ENCODE peak calls at places on chromosomes 4 and X, in five cellular contexts. E is CD8-positive, alpha-beta T cell; F is breast epithelium; H is adrenal gland; N is ovary. W is an unnamed sample.

GRCh38 chr4:86218721-86219481 is 141.0 kb downstream of the MAPK10 start:
- DNase-seq in E (no peak), N (no peak), F (no peak), H (no peak), W (no peak)

GRCh38 chr4:72468904-72469502 is 100.0 kb downstream of the ADAMTS3 start:
- DNase-seq in E (no peak), H (no peak), N (no peak), F (no peak), W (no peak)

GRCh38 chrX:71622347-71623104 is 4.2 kb upstream of the CXCR3 start:
- DNase-seq in E (peak), N (peak), H (peak), F (peak), W (peak)

GRCh38 chrX:50081282-50081955 is 119.4 kb downstream of the AKAP4 start:
- DNase-seq in F (no peak), E (no peak), H (peak), N (peak), W (peak)

GRCh38 chr4:169009281-169010124 is 552 bp downstream of the CBR4 start:
- DNase-seq in N (peak), H (peak), E (peak), F (peak), W (peak)

GRCh38 chr4:1985287-1985686 is 23.5 kb downstream of the NELFA start:
- DNase-seq in H (no peak), N (no peak), E (no peak), F (no peak), W (no peak)

GRCh38 chr4:2535386-2536192 is 858 bp upstream of the FAM193A start:
- DNase-seq in E (peak), F (peak), N (peak), H (peak), W (peak)

GRCh38 chr4:104907991-104908390 is 238.7 kb upstream of the TET2 start:
- DNase-seq in H (no peak), F (no peak), E (no peak), N (no peak), W (no peak)

GRCh38 chr4:42560465-42560864 is 96.4 kb downstream of the ATP8A1 start:
- DNase-seq in N (no peak), E (no peak), F (no peak), H (no peak), W (no peak)

GRCh38 chr4:5812506-5813229 is 80.2 kb downstream of the CRMP1 start:
- DNase-seq in E (no peak), H (peak), F (no peak), N (no peak), W (peak)

GRCh38 chr4:78336093-78336943 is 215.3 kb upstream of the ANXA3 start:
- DNase-seq in F (no peak), E (no peak), N (no peak), H (peak), W (no peak)

GRCh38 chrX:108299101-108299591 is 139.1 kb downstream of the COL4A6 start:
- DNase-seq in H (no peak), E (no peak), N (no peak), F (no peak), W (no peak)

GRCh38 chrX:120029354-120029753 is 48.1 kb downstream of the RHOXF2B start:
- DNase-seq in N (no peak), H (no peak), F (no peak), E (no peak), W (no peak)

GRCh38 chrX:386768-387575 is at the start of gene PPP2R3B:
- DNase-seq in H (peak), N (peak), F (peak), E (peak), W (peak)

GRCh38 chrX:72003811-72004750 is 93.4 kb downstream of the NHSL2 start:
- DNase-seq in F (peak), H (no peak), N (peak), E (no peak), W (no peak)

GRCh38 chr4:80202784-80203553 is 5.7 kb downstream of the PRDM8 start:
- DNase-seq in H (no peak), N (peak), F (no peak), E (peak), W (no peak)

GRCh38 chr4:3243066-3243775 is 5.7 kb upstream of the MSANTD1 start:
- DNase-seq in N (no peak), H (no peak), F (no peak), E (no peak), W (no peak)

GRCh38 chr4:172726001-172726423 is 442.6 kb upstream of the GALNT7 start:
- DNase-seq in N (no peak), F (no peak), E (no peak), H (no peak), W (peak)

GRCh38 chr4:65552071-65552470 is 118.2 kb downstream of the EPHA5 start:
- DNase-seq in F (no peak), H (no peak), E (no peak), N (no peak), W (no peak)

GRCh38 chr4:111283066-111283677 is 660.3 kb upstream of the PITX2 start:
- DNase-seq in N (no peak), H (peak), E (no peak), F (peak), W (peak)

GRCh38 chr4:184384810-184385557 is 89.4 kb downstream of the IRF2 start:
- DNase-seq in E (no peak), H (no peak), F (no peak), N (no peak), W (no peak)

GRCh38 chr4:98113005-98113404 is 30.3 kb downstream of the STPG2 start:
- DNase-seq in E (no peak), F (no peak), N (peak), H (no peak), W (no peak)

GRCh38 chrX:119187298-119187697 is 48.8 kb upstream of the PGRMC1 start:
- DNase-seq in H (no peak), E (no peak), F (no peak), N (no peak), W (no peak)

GRCh38 chr4:879730-880079 is 52.4 kb downstream of the GAK start:
- DNase-seq in E (peak), N (no peak), F (no peak), H (no peak), W (no peak)

GRCh38 chr4:184313710-184314659 is 96.3 kb upstream of the ENPP6 start:
- DNase-seq in H (peak), E (no peak), F (no peak), N (no peak), W (peak)

GRCh38 chr4:30716158-30716557 is 4.0 kb upstream of the PCDH7 start:
- DNase-seq in E (no peak), N (no peak), F (no peak), H (no peak), W (no peak)

GRCh38 chr4:9919047-9919446 is 102.2 kb downstream of the SLC2A9 start:
- DNase-seq in F (no peak), E (no peak), H (no peak), N (no peak), W (no peak)

GRCh38 chr4:10629394-10629793 is 55.2 kb downstream of the CLNK start:
- DNase-seq in H (no peak), N (no peak), F (no peak), E (no peak), W (no peak)

GRCh38 chrX:148522006-148522405 is 21.6 kb downstream of the AFF2 start:
- DNase-seq in N (no peak), F (no peak), E (no peak), H (no peak), W (no peak)

GRCh38 chr4:165944900-165945299 is 71.9 kb downstream of the TLL1 start:
- DNase-seq in H (no peak), N (no peak), F (no peak), E (no peak), W (no peak)

DNA sequence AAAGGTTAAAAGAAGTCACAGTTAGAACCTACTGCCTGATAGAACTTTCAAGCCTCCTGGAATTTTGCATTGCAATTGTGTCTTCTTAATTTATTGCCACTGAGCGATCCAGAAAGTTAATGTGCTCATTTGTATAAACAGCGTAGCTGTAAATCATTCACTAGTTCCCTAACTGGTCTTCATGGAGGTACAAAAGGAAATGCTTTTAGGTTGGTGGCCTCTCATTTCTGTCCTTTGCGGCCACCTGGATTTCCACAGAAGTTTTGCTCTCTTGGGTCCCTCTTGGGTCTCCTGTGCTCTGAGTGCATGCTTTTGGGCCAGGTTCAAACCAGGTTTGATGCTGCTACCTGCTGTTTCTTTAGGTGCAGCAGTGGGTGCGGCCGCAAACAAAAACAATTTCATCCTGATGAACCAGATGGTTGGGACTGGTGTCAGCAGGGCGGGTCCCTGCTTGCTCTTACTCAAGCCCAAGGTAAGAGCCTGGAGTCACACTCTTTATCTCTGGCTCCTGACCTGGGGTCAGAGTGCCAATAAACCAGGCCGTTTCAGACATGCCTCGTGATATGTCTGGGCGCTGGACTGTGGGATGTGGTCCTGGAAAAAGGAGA is 270.0 kb downstream of the PTTG2 start:
- DNase-seq in N (no peak), E (no peak), F (no peak), H (no peak), W (peak)
- H3K27ac ChIP-seq in N (no peak), E (no peak), F (no peak), H (no peak), W (peak)

GRCh38 chr4:29052266-29052665 is 1667.9 kb upstream of the PCDH7 start:
- DNase-seq in N (no peak), F (no peak), E (no peak), H (no peak), W (no peak)
- TF ChIP-seq CTCF in N (no peak), F (no peak), E (no peak), H (no peak), W (no peak)

DNA sequence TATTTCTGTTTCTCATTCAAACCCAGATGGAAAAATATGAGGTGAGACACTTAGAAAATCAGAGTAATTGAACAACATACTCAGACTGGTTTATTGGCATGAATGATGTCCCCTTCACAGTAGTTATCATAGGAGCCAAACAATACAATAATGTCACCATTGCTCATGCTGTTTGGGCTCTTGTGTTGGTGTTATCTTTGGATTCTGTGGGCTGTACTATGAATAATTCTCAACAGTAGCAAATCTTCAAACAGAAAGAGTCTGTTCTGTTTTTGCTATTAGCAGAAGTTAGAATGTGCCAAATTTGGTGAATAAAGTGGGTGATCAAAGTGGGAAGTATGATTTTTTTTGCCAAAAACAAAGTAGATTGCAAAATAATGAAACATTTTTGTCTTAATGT is 58.2 kb downstream of the GRID2 start:
- DNase-seq in N (no peak), H (no peak), F (no peak), E (no peak), W (no peak)
- H3K27ac ChIP-seq in N (no peak), H (no peak), F (no peak), E (no peak), W (no peak)

GRCh38 chr4:140743194-140743931 is 12.8 kb downstream of the TBC1D9 start:
- DNase-seq in N (no peak), E (no peak), H (no peak), F (peak), W (no peak)
- TF ChIP-seq CTCF in N (no peak), E (no peak), H (no peak), F (no peak), W (peak)

DNA sequence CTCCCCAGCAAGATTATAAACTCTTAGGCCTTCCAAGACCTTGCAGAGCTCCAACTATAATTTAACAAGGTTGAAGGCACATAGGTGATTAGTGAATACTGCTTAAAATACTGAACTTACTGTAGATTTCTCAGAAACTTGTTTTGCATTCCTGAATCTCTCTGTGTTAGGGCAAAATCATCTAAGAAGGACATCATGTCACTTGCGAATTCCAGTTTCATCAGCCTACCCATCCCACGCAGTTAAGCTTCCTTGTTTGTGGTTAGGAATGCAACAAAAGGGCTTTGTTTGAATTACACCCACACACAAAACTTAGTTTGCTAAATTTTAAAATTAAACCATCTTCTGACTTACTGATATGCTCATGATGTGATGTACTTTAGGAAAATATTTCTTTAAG is 174.0 kb downstream of the SOWAHB start:
- DNase-seq in E (no peak), H (no peak), N (no peak), F (peak), W (no peak)
- H3K27ac ChIP-seq in E (no peak), H (no peak), N (no peak), F (peak), W (no peak)

GRCh38 chr4:52861879-52862604 is at the start of gene RASL11B:
- DNase-seq in H (peak), F (peak), N (peak), E (peak), W (peak)
- TF ChIP-seq CTCF in H (no peak), F (peak), N (peak), E (peak), W (no peak)

GRCh38 chr4:182715548-182715947 is 201.6 kb downstream of the DCTD start:
- DNase-seq in F (no peak), N (no peak), H (no peak), E (no peak), W (no peak)

GRCh38 chr4:182705389-182705788 is 211.8 kb downstream of the DCTD start:
- DNase-seq in N (no peak), H (no peak), F (no peak), E (no peak), W (no peak)

GRCh38 chr4:182716207-182716606 is 201.0 kb downstream of the DCTD start:
- DNase-seq in F (no peak), E (no peak), H (no peak), N (no peak), W (no peak)

DNA sequence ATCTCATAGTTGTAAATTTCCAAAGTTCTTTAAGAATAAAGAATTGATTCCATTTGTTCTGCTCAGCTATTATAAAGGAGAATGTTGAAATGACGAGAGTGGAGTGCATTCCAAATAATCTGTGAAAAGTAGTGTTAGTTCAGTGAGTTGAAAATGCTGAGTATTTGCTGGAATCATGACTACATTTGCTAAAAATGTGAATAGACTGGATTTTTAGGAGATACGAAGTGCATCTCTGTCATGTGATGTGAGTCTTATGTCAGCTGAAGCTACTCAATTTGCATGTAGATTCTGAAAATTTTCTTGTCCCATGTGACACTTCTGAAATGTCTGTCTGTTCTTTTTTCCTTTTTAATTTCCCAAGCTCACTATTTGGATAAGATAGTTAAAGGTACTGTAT is 206.0 kb downstream of the DCTD start:
- DNase-seq in H (no peak), N (no peak), E (no peak), F (no peak), W (no peak)
- H3K27ac ChIP-seq in H (no peak), N (no peak), E (no peak), F (no peak), W (no peak)

DNA sequence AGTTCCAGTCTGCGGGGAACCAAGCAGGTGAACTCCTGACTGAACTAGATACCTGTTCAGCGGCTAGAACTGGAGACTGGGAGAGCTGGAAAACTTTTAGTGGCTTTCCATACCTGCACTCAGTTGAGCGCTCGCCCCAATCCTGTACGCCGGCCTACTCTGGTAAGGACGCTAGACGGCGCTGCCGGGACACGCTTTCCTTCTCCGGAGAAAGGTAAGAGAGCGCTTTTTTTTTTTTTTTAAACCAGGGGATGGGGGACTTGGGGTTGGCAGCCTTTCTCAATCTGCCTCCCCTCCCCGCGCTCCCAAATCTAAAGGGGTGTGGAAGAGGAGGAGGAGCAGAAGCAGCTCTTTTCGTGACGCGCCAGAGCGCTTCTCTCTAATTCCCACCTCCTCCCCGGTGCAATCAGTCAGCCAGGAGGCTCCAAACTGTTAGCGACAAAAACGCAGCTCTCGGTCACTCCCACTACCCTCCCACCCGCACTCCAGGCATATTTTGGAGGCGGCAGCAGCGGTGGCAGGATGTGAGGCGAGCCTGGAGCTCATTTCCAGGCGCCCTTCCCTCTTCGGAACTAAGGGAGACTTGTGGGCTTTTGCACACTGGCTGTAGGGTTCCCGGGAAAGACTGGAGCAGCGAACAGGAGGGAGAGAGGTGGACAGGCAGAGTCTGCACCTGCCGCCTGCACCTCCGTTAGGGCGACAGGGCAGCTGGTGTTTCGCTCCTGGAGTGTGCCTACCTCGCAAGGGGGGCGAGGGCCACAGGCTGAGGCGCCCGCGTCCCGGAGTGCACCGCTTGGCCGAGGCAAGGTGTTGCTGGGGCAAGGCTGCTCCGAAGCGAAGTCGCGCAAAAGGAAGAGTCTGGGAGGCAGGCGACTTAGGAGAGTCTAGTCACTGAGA is at the start of gene IL1RAPL2:
- DNase-seq in F (peak), N (no peak), H (no peak), E (no peak), W (peak)
- TF ChIP-seq CTCF in F (peak), N (no peak), H (peak), E (no peak), W (peak)

DNA sequence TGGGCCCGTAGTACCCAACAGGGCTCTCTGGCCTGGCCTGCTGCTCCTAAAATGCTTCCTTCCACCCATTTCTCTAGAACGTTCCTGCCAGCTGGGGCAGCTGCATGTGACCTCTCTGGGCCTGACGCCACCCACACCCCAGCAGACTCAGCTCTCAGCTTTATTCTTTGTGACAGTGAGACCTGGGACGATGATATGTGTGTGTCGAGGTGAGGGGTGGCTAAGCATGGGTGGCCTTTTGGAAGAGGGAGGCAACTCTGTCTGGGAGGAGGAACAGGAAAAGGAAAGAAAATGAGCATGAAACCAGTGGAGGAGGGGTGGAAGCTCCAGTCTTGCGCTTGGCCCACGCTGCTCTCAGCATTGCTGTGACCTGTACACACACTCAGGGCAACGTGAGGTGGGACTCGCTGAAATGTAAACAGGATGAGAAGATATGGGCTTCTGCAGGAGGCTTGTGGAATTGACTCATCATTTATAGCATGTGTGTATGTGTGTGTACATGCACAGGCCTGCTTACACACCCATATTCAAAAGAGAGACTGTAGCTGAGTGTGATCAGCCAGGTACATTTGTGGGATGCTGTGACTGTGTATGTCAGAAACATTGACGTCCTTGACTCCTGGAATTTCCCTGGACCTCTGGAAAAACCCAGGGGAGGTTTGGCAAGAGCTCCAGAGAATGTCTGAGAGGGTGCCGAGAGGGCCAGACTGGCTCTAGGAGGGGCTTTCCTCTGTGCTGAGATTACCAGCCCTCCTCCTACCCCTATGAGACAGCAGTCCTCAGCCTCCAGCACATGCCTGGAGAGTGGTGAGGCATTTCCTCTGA is 137.9 kb downstream of the PJA1 start:
- DNase-seq in F (no peak), N (no peak), H (no peak), E (no peak), W (no peak)
- H3K27ac ChIP-seq in F (no peak), N (peak), H (no peak), E (no peak), W (peak)

W was measured in colonic mucosa.